ENCODE peak calls at places on chromosomes 13 and 19, in eight cellular contexts. G is endodermal cell, O is thoracic aorta, I is fibroblast of mammary gland, R is astrocyte of the spinal cord, S is brain microvascular endothelial cell, H is psoas muscle, V is lower leg skin. C is an unnamed sample.

GRCh38 chr19:40603071-40603718 is 2.0 kb downstream of the LTBP4 start:
- DNase-seq in H (no peak), S (no peak), I (no peak), R (no peak), O (no peak), V (no peak), G (no peak), C (no peak)

GRCh38 chr19:13960863-13961784 is 8.8 kb downstream of the DCAF15 start:
- DNase-seq in V (no peak), G (no peak), I (no peak), H (no peak), S (no peak), R (no peak), O (no peak), C (no peak)

GRCh38 chr13:99380921-99381645 is 73.9 kb upstream of the GPR183 start:
- DNase-seq in S (no peak), G (peak), R (no peak), V (peak), H (no peak), I (no peak), O (no peak), C (no peak)

GRCh38 chr19:42250666-42251531 is 4.0 kb downstream of the ERF start:
- DNase-seq in R (peak), S (no peak), H (no peak), I (peak), V (peak), O (no peak), G (no peak), C (no peak)

GRCh38 chr13:103403148-103403740 is 337.0 kb upstream of the SLC10A2 start:
- DNase-seq in H (no peak), G (no peak), V (no peak), I (no peak), S (no peak), R (no peak), O (no peak), C (no peak)

GRCh38 chr13:106156468-106156867 is 379.0 kb downstream of the EFNB2 start:
- DNase-seq in G (no peak), S (peak), I (peak), H (no peak), R (peak), O (no peak), V (no peak), C (no peak)

GRCh38 chr19:16825312-16826168 is 3.7 kb upstream of the SIN3B start:
- DNase-seq in V (peak), G (peak), H (peak), O (no peak), R (peak), I (peak), S (peak), C (peak)

GRCh38 chr19:45187421-45188100 is 9.0 kb downstream of the BLOC1S3 start:
- DNase-seq in I (no peak), S (no peak), O (no peak), G (peak), V (no peak), H (no peak), R (no peak), C (no peak)

GRCh38 chr13:100409132-100409531 is 179.5 kb downstream of the GGACT start:
- DNase-seq in O (no peak), R (peak), S (no peak), V (no peak), H (no peak), I (peak), G (no peak), C (no peak)

GRCh38 chr13:94480672-94481145 is 1.2 kb upstream of the DCT start:
- DNase-seq in I (peak), S (no peak), O (no peak), G (no peak), H (peak), R (peak), V (no peak), C (no peak)

GRCh38 chr13:27919299-27919933 is 384 bp upstream of the PDX1 start:
- DNase-seq in R (peak), H (no peak), O (no peak), S (no peak), V (no peak), G (no peak), I (no peak), C (no peak)

GRCh38 chr13:34733720-34734119 is 208.3 kb upstream of the NBEA start:
- DNase-seq in H (no peak), V (no peak), O (no peak), R (no peak), S (no peak), G (no peak), I (peak), C (no peak)

GRCh38 chr19:49895566-49896297 is 955 bp downstream of the IL4I1 start:
- DNase-seq in I (no peak), O (no peak), V (no peak), S (no peak), G (no peak), H (no peak), R (no peak), C (no peak)

GRCh38 chr19:5680083-5680436 is 256 bp downstream of the MICOS13 start:
- DNase-seq in R (no peak), H (peak), V (no peak), S (peak), I (peak), O (no peak), G (no peak), C (no peak)

GRCh38 chr13:110536006-110536693 is 25.4 kb downstream of the RAB20 start:
- DNase-seq in G (no peak), O (no peak), H (no peak), I (no peak), S (no peak), V (peak), R (no peak), C (no peak)

GRCh38 chr13:112069727-112070300 is 2.9 kb downstream of the SOX1 start:
- DNase-seq in V (no peak), R (no peak), I (no peak), O (no peak), H (no peak), S (no peak), G (peak), C (no peak)

GRCh38 chr13:110447058-110447511 is 114.4 kb downstream of the RAB20 start:
- DNase-seq in I (peak), R (peak), G (no peak), H (no peak), O (no peak), S (no peak), V (no peak), C (no peak)

GRCh38 chr13:98563071-98563470 is 13.8 kb downstream of the STK24 start:
- DNase-seq in H (no peak), I (no peak), R (no peak), O (no peak), S (no peak), G (no peak), V (no peak), C (no peak)

GRCh38 chr13:66076417-66076816 is 1153.7 kb downstream of the PCDH9 start:
- DNase-seq in G (no peak), S (peak), O (no peak), H (no peak), V (no peak), R (peak), I (peak), C (no peak)

GRCh38 chr13:78192721-78193120 is 274.1 kb upstream of the EDNRB start:
- DNase-seq in V (no peak), I (peak), O (no peak), G (no peak), H (no peak), R (no peak), S (no peak), C (no peak)

GRCh38 chr13:86757236-86757978 is 913.8 kb upstream of the SLITRK5 start:
- DNase-seq in S (no peak), R (peak), I (no peak), O (no peak), G (peak), V (no peak), H (no peak), C (no peak)

GRCh38 chr13:101474419-101474957 is 22.0 kb downstream of the ITGBL1 start:
- DNase-seq in G (peak), R (peak), V (no peak), H (no peak), I (peak), S (peak), O (no peak), C (no peak)

GRCh38 chr13:23617551-23618014 is 47.4 kb downstream of the TNFRSF19 start:
- DNase-seq in G (no peak), I (peak), V (no peak), S (peak), O (no peak), R (peak), H (no peak), C (no peak)

GRCh38 chr13:87674143-87674772 is 3.1 kb downstream of the SLITRK5 start:
- DNase-seq in R (peak), H (no peak), G (peak), O (no peak), I (no peak), S (no peak), V (no peak), C (no peak)

GRCh38 chr19:32637480-32637879 is 37.5 kb downstream of the ANKRD27 start:
- DNase-seq in I (no peak), G (no peak), O (no peak), H (no peak), R (no peak), V (no peak), S (no peak), C (no peak)

GRCh38 chr13:98930014-98930625 is 47.7 kb downstream of the DOCK9 start:
- DNase-seq in G (peak), I (no peak), V (no peak), H (peak), O (no peak), R (no peak), S (no peak), C (no peak)

GRCh38 chr19:50858896-50859295 is 4.2 kb downstream of the KLK3 start:
- DNase-seq in R (no peak), I (no peak), V (no peak), O (no peak), S (no peak), G (peak), H (no peak), C (no peak)

GRCh38 chr13:74796126-74796643 is 662.0 kb upstream of the KLF12 start:
- DNase-seq in V (no peak), G (no peak), S (no peak), O (no peak), I (peak), R (no peak), H (no peak), C (no peak)

GRCh38 chr13:74794147-74794546 is 659.9 kb upstream of the KLF12 start:
- DNase-seq in H (no peak), V (no peak), I (peak), G (peak), O (no peak), R (no peak), S (no peak), C (no peak)

GRCh38 chr13:74795526-74795925 is 661.3 kb upstream of the KLF12 start:
- DNase-seq in S (no peak), O (no peak), I (no peak), G (no peak), V (no peak), R (no peak), H (no peak), C (no peak)

DNA sequence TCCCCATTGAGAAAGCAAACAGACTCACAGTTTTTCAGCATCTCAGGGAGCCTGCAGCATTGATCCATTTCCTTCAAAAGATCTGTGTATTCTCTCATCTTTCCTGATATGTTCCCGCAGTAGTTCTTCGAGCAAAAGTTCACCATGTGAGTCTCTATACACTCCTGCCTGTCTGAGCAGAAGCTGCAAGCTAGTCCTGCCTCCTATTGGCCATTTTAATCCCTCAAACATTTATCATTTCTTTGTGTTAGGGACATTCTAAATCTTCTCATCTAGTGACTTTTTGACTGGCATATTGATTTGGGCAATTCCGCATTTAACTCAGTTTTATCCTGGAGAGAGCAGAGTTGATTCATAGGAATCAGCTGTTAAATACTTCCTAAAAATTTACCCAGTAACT is 660.4 kb upstream of the KLF12 start:
- DNase-seq in S (no peak), H (no peak), V (no peak), I (peak), O (no peak), R (peak), G (no peak), C (no peak)
- TF ChIP-seq CTCF in S (peak), H (no peak), V (no peak), I (peak), O (no peak), R (no peak), G (peak), C (no peak)

DNA sequence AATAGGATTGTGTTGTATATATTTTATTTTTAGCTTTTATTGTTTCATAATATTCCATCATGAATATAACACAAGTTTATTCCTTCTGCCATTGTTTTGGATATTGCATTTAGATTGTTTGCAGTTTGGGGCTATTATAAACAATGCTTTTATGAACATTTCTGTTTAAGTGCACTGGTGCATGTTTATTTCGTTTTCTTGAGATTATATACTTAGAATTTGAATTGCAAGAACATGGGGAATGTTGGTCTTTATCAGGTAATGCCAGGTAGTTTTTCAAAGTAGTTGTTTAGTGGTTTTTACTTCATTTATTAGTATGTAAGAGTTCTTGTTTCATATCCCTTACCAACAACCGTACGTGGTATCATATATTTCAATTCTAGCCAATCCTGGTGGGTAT is 4.3 kb downstream of the LSM14A start:
- DNase-seq in H (no peak), S (no peak), V (no peak), O (no peak), R (no peak), I (no peak), G (no peak), C (no peak)
- H3K4me3 ChIP-seq in H (peak), S (no peak), V (no peak), O (peak), R (no peak), I (no peak), G (peak), C (no peak)

GRCh38 chr13:31945202-31945978 is 86.2 kb upstream of the FRY start:
- DNase-seq in S (peak), G (peak), H (peak), R (peak), V (peak), I (peak), O (no peak), C (peak)

GRCh38 chr13:31944262-31945160 is 87.1 kb upstream of the FRY start:
- DNase-seq in H (no peak), S (no peak), V (no peak), G (no peak), O (no peak), I (no peak), R (no peak), C (no peak)

GRCh38 chr13:31947105-31947504 is 84.5 kb upstream of the FRY start:
- DNase-seq in H (no peak), O (no peak), R (no peak), V (no peak), G (no peak), I (no peak), S (no peak), C (no peak)

GRCh38 chr13:31947506-31947905 is 84.1 kb upstream of the FRY start:
- DNase-seq in H (no peak), S (no peak), V (no peak), R (no peak), I (no peak), O (no peak), G (no peak), C (no peak)

GRCh38 chr13:31946091-31946770 is 85.3 kb upstream of the FRY start:
- DNase-seq in H (no peak), O (no peak), S (no peak), V (no peak), I (no peak), R (no peak), G (no peak), C (no peak)
- TF ChIP-seq CTCF in H (no peak), O (no peak), S (no peak), V (no peak), I (no peak), R (no peak), G (no peak), C (no peak)

GRCh38 chr19:15418588-15419412 is at the start of gene AKAP8L:
- DNase-seq in I (peak), V (peak), G (peak), H (peak), R (peak), S (peak), O (peak), C (peak)
- H3K4me3 ChIP-seq in I (peak), V (peak), G (peak), H (peak), R (peak), S (peak), O (peak), C (peak)

GRCh38 chr19:23273594-23274412 is 23.6 kb upstream of the ZNF724 start:
- DNase-seq in I (peak), O (peak), G (peak), H (peak), S (peak), R (peak), V (peak), C (peak)
- TF ChIP-seq CTCF in I (no peak), O (no peak), G (no peak), H (no peak), S (peak), R (no peak), V (no peak), C (no peak)